ENCODE peak calls at places on chromosomes 3 and 15, in five cellular contexts. M is cardiac septum, W is B cell, N is neural crest cell, U is cerebellum. F is an unnamed sample.

GRCh38 chr3:125045965-125046364 is 9.8 kb downstream of the HEG1 start:
- DNase-seq in M (no peak), W (no peak), N (no peak), U (no peak), F (no peak)

GRCh38 chr15:39365161-39365560 is 215.7 kb upstream of the THBS1 start:
- DNase-seq in M (no peak), W (no peak), N (no peak), U (no peak), F (no peak)

GRCh38 chr15:80041497-80042253 is 17.8 kb upstream of the ZFAND6 start:
- DNase-seq in M (no peak), W (no peak), N (no peak), U (no peak), F (no peak)

GRCh38 chr3:51686512-51687215 is 15.6 kb downstream of the TEX264 start:
- DNase-seq in M (peak), W (peak), N (no peak), U (no peak), F (no peak)

GRCh38 chr15:83064859-83065258 is 2.2 kb downstream of the BTBD1 start:
- DNase-seq in M (no peak), W (no peak), N (no peak), U (no peak), F (no peak)

GRCh38 chr3:114660124-114660523 is 366.3 kb downstream of the TIGIT start:
- DNase-seq in M (no peak), W (no peak), N (no peak), U (peak), F (peak)

GRCh38 chr3:36373084-36373483 is 7.2 kb upstream of the STAC start:
- DNase-seq in M (no peak), W (no peak), N (no peak), U (no peak), F (no peak)

GRCh38 chr3:61805510-61806080 is 244.2 kb downstream of the PTPRG start:
- DNase-seq in M (no peak), W (no peak), N (no peak), U (no peak), F (no peak)

GRCh38 chr3:30655187-30655812 is 48.9 kb downstream of the TGFBR2 start:
- DNase-seq in M (no peak), W (no peak), N (no peak), U (no peak), F (no peak)

GRCh38 chr15:58081891-58082290 is 16.4 kb upstream of the ALDH1A2 start:
- DNase-seq in M (no peak), W (no peak), N (no peak), U (no peak), F (no peak)

GRCh38 chr15:62742409-62743171 is 300.0 kb upstream of the TPM1 start:
- DNase-seq in M (no peak), W (peak), N (peak), U (peak), F (peak)

GRCh38 chr15:99125061-99125990 is 20.4 kb downstream of the SYNM start:
- DNase-seq in M (no peak), W (no peak), N (no peak), U (no peak), F (no peak)

GRCh38 chr3:125602752-125603649 is 7.7 kb upstream of the OSBPL11 start:
- DNase-seq in M (no peak), W (no peak), N (peak), U (no peak), F (no peak)

GRCh38 chr3:151219056-151219455 is 16.0 kb upstream of the GPR171 start:
- DNase-seq in M (no peak), W (no peak), N (no peak), U (no peak), F (no peak)

GRCh38 chr3:108985844-108986243 is 32.2 kb upstream of the GUCA1C start:
- DNase-seq in M (no peak), W (no peak), N (no peak), U (no peak), F (no peak)

GRCh38 chr3:81466161-81466560 is 295.3 kb downstream of the GBE1 start:
- DNase-seq in M (no peak), W (no peak), N (no peak), U (no peak), F (no peak)

GRCh38 chr3:10928396-10928960 is 64.1 kb upstream of the SLC6A1 start:
- DNase-seq in M (peak), W (no peak), N (no peak), U (no peak), F (no peak)

F was measured in G401.